ENCODE peak calls at places on chromosomes 5 and 9, in nine cellular contexts. One of them, this sample, is unnamed.

GRCh38 chr5:103093727-103094126 is 26.2 kb downstream of the GIN1 start:
- DNase-seq in brain microvascular endothelial cell: no peak
- DNase-seq in bronchial epithelial cell: no peak
- DNase-seq in activated CD8-positive, alpha-beta memory T cell treated with anti-CD3 and anti-CD28 coated beads, Interleukin-2, amount 10 ng/mL, durations not matched to agents 7 days and 5 days: no peak
- DNase-seq in kidney glomerular epithelial cell: no peak
- DNase-seq in Calu3: no peak
- DNase-seq in BJ: no peak
- DNase-seq in HFFc6: no peak
- DNase-seq in stimulated activated CD8-positive, alpha-beta memory T cell treated with anti-CD3 and anti-CD28 coated beads, Interleukin-7, amount 100 ng/mL, for 48 hours: no peak
- DNase-seq in this sample: no peak

GRCh38 chr5:155004138-155004744 is 9.3 kb upstream of the KIF4B start:
- DNase-seq in brain microvascular endothelial cell: no peak
- DNase-seq in bronchial epithelial cell: peak; percentile 27
- DNase-seq in activated CD8-positive, alpha-beta memory T cell treated with anti-CD3 and anti-CD28 coated beads, Interleukin-2, amount 10 ng/mL, durations not matched to agents 7 days and 5 days: no peak
- DNase-seq in kidney glomerular epithelial cell: no peak
- DNase-seq in Calu3: peak; percentile 76
- DNase-seq in BJ: no peak
- DNase-seq in HFFc6: no peak
- DNase-seq in stimulated activated CD8-positive, alpha-beta memory T cell treated with anti-CD3 and anti-CD28 coated beads, Interleukin-7, amount 100 ng/mL, for 48 hours: peak; percentile 21
- DNase-seq in this sample: peak; percentile 39

GRCh38 chr5:54243483-54244080 is 66.8 kb downstream of the ARL15 start:
- DNase-seq in brain microvascular endothelial cell: peak; percentile 44
- DNase-seq in bronchial epithelial cell: peak; percentile 42
- DNase-seq in activated CD8-positive, alpha-beta memory T cell treated with anti-CD3 and anti-CD28 coated beads, Interleukin-2, amount 10 ng/mL, durations not matched to agents 7 days and 5 days: no peak
- DNase-seq in kidney glomerular epithelial cell: peak; percentile 46
- DNase-seq in Calu3: peak; percentile 45
- DNase-seq in BJ: no peak
- DNase-seq in HFFc6: peak; percentile 23
- DNase-seq in stimulated activated CD8-positive, alpha-beta memory T cell treated with anti-CD3 and anti-CD28 coated beads, Interleukin-7, amount 100 ng/mL, for 48 hours: no peak
- DNase-seq in this sample: peak; percentile 27

GRCh38 chr5:36703245-36703860 is 96.9 kb downstream of the SLC1A3 start:
- DNase-seq in brain microvascular endothelial cell: no peak
- DNase-seq in bronchial epithelial cell: no peak
- DNase-seq in activated CD8-positive, alpha-beta memory T cell treated with anti-CD3 and anti-CD28 coated beads, Interleukin-2, amount 10 ng/mL, durations not matched to agents 7 days and 5 days: no peak
- DNase-seq in kidney glomerular epithelial cell: no peak
- DNase-seq in Calu3: no peak
- DNase-seq in BJ: no peak
- DNase-seq in HFFc6: no peak
- DNase-seq in stimulated activated CD8-positive, alpha-beta memory T cell treated with anti-CD3 and anti-CD28 coated beads, Interleukin-7, amount 100 ng/mL, for 48 hours: no peak
- DNase-seq in this sample: no peak

GRCh38 chr9:37144762-37145161 is 24.4 kb downstream of the ZCCHC7 start:
- DNase-seq in brain microvascular endothelial cell: peak; percentile 51
- DNase-seq in bronchial epithelial cell: no peak
- DNase-seq in activated CD8-positive, alpha-beta memory T cell treated with anti-CD3 and anti-CD28 coated beads, Interleukin-2, amount 10 ng/mL, durations not matched to agents 7 days and 5 days: no peak
- DNase-seq in kidney glomerular epithelial cell: peak; percentile 78
- DNase-seq in Calu3: no peak
- DNase-seq in BJ: no peak
- DNase-seq in HFFc6: peak; percentile 22
- DNase-seq in stimulated activated CD8-positive, alpha-beta memory T cell treated with anti-CD3 and anti-CD28 coated beads, Interleukin-7, amount 100 ng/mL, for 48 hours: no peak
- DNase-seq in this sample: no peak

GRCh38 chr5:1493413-1493812 is 30.3 kb downstream of the LPCAT1 start:
- DNase-seq in brain microvascular endothelial cell: no peak
- DNase-seq in bronchial epithelial cell: no peak
- DNase-seq in activated CD8-positive, alpha-beta memory T cell treated with anti-CD3 and anti-CD28 coated beads, Interleukin-2, amount 10 ng/mL, durations not matched to agents 7 days and 5 days: no peak
- DNase-seq in kidney glomerular epithelial cell: no peak
- DNase-seq in Calu3: no peak
- DNase-seq in BJ: no peak
- DNase-seq in HFFc6: no peak
- DNase-seq in stimulated activated CD8-positive, alpha-beta memory T cell treated with anti-CD3 and anti-CD28 coated beads, Interleukin-7, amount 100 ng/mL, for 48 hours: no peak
- DNase-seq in this sample: no peak

GRCh38 chr5:53556001-53556400 is 4.4 kb upstream of the NDUFS4 start:
- DNase-seq in brain microvascular endothelial cell: no peak
- DNase-seq in bronchial epithelial cell: no peak
- DNase-seq in activated CD8-positive, alpha-beta memory T cell treated with anti-CD3 and anti-CD28 coated beads, Interleukin-2, amount 10 ng/mL, durations not matched to agents 7 days and 5 days: no peak
- DNase-seq in kidney glomerular epithelial cell: no peak
- DNase-seq in Calu3: no peak
- DNase-seq in BJ: no peak
- DNase-seq in HFFc6: no peak
- DNase-seq in stimulated activated CD8-positive, alpha-beta memory T cell treated with anti-CD3 and anti-CD28 coated beads, Interleukin-7, amount 100 ng/mL, for 48 hours: no peak
- DNase-seq in this sample: no peak

GRCh38 chr9:109129470-109130197 is 9.9 kb upstream of the TMEM245 start:
- DNase-seq in brain microvascular endothelial cell: no peak
- DNase-seq in bronchial epithelial cell: no peak
- DNase-seq in activated CD8-positive, alpha-beta memory T cell treated with anti-CD3 and anti-CD28 coated beads, Interleukin-2, amount 10 ng/mL, durations not matched to agents 7 days and 5 days: no peak
- DNase-seq in kidney glomerular epithelial cell: no peak
- DNase-seq in Calu3: no peak
- DNase-seq in BJ: no peak
- DNase-seq in HFFc6: no peak
- DNase-seq in stimulated activated CD8-positive, alpha-beta memory T cell treated with anti-CD3 and anti-CD28 coated beads, Interleukin-7, amount 100 ng/mL, for 48 hours: no peak
- DNase-seq in this sample: no peak

GRCh38 chr9:130465383-130466096 is 20.8 kb downstream of the ASS1 start:
- DNase-seq in brain microvascular endothelial cell: no peak
- DNase-seq in bronchial epithelial cell: no peak
- DNase-seq in activated CD8-positive, alpha-beta memory T cell treated with anti-CD3 and anti-CD28 coated beads, Interleukin-2, amount 10 ng/mL, durations not matched to agents 7 days and 5 days: no peak
- DNase-seq in kidney glomerular epithelial cell: no peak
- DNase-seq in Calu3: no peak
- DNase-seq in BJ: no peak
- DNase-seq in HFFc6: no peak
- DNase-seq in stimulated activated CD8-positive, alpha-beta memory T cell treated with anti-CD3 and anti-CD28 coated beads, Interleukin-7, amount 100 ng/mL, for 48 hours: no peak
- DNase-seq in this sample: no peak

GRCh38 chr9:128809831-128810230 is 8.5 kb upstream of the ENDOG start:
- DNase-seq in brain microvascular endothelial cell: no peak
- DNase-seq in bronchial epithelial cell: no peak
- DNase-seq in activated CD8-positive, alpha-beta memory T cell treated with anti-CD3 and anti-CD28 coated beads, Interleukin-2, amount 10 ng/mL, durations not matched to agents 7 days and 5 days: no peak
- DNase-seq in kidney glomerular epithelial cell: no peak
- DNase-seq in Calu3: no peak
- DNase-seq in BJ: no peak
- DNase-seq in HFFc6: no peak
- DNase-seq in stimulated activated CD8-positive, alpha-beta memory T cell treated with anti-CD3 and anti-CD28 coated beads, Interleukin-7, amount 100 ng/mL, for 48 hours: no peak
- DNase-seq in this sample: no peak

GRCh38 chr9:133690111-133690561 is 48.0 kb downstream of the SARDH start:
- DNase-seq in brain microvascular endothelial cell: peak; percentile 37
- DNase-seq in bronchial epithelial cell: peak; percentile 34
- DNase-seq in activated CD8-positive, alpha-beta memory T cell treated with anti-CD3 and anti-CD28 coated beads, Interleukin-2, amount 10 ng/mL, durations not matched to agents 7 days and 5 days: no peak
- DNase-seq in kidney glomerular epithelial cell: no peak
- DNase-seq in Calu3: peak; percentile 38
- DNase-seq in BJ: no peak
- DNase-seq in HFFc6: no peak
- DNase-seq in stimulated activated CD8-positive, alpha-beta memory T cell treated with anti-CD3 and anti-CD28 coated beads, Interleukin-7, amount 100 ng/mL, for 48 hours: no peak
- DNase-seq in this sample: no peak

GRCh38 chr5:140157032-140157781 is 17.8 kb upstream of the CYSTM1 start:
- DNase-seq in brain microvascular endothelial cell: peak; percentile 78
- DNase-seq in bronchial epithelial cell: peak; percentile 54
- DNase-seq in activated CD8-positive, alpha-beta memory T cell treated with anti-CD3 and anti-CD28 coated beads, Interleukin-2, amount 10 ng/mL, durations not matched to agents 7 days and 5 days: peak; percentile 91
- DNase-seq in kidney glomerular epithelial cell: peak; percentile 73
- DNase-seq in Calu3: peak; percentile 94
- DNase-seq in BJ: no peak
- DNase-seq in HFFc6: peak; percentile 55
- DNase-seq in stimulated activated CD8-positive, alpha-beta memory T cell treated with anti-CD3 and anti-CD28 coated beads, Interleukin-7, amount 100 ng/mL, for 48 hours: peak; percentile 74
- DNase-seq in this sample: peak; percentile 88

GRCh38 chr5:103587185-103587748 is 24.7 kb upstream of the NUDT12 start:
- DNase-seq in brain microvascular endothelial cell: no peak
- DNase-seq in bronchial epithelial cell: peak; percentile 41
- DNase-seq in activated CD8-positive, alpha-beta memory T cell treated with anti-CD3 and anti-CD28 coated beads, Interleukin-2, amount 10 ng/mL, durations not matched to agents 7 days and 5 days: no peak
- DNase-seq in kidney glomerular epithelial cell: peak; percentile 59
- DNase-seq in Calu3: no peak
- DNase-seq in BJ: no peak
- DNase-seq in HFFc6: peak; percentile 15
- DNase-seq in stimulated activated CD8-positive, alpha-beta memory T cell treated with anti-CD3 and anti-CD28 coated beads, Interleukin-7, amount 100 ng/mL, for 48 hours: no peak
- DNase-seq in this sample: no peak

GRCh38 chr5:124253421-124253820 is 493.0 kb downstream of the ZNF608 start:
- DNase-seq in brain microvascular endothelial cell: no peak
- DNase-seq in bronchial epithelial cell: no peak
- DNase-seq in activated CD8-positive, alpha-beta memory T cell treated with anti-CD3 and anti-CD28 coated beads, Interleukin-2, amount 10 ng/mL, durations not matched to agents 7 days and 5 days: no peak
- DNase-seq in kidney glomerular epithelial cell: no peak
- DNase-seq in Calu3: no peak
- DNase-seq in BJ: no peak
- DNase-seq in HFFc6: no peak
- DNase-seq in stimulated activated CD8-positive, alpha-beta memory T cell treated with anti-CD3 and anti-CD28 coated beads, Interleukin-7, amount 100 ng/mL, for 48 hours: no peak
- DNase-seq in this sample: no peak

GRCh38 chr9:29865764-29866313 is 2292.6 kb upstream of the C9orf72 start:
- DNase-seq in brain microvascular endothelial cell: no peak
- DNase-seq in bronchial epithelial cell: no peak
- DNase-seq in activated CD8-positive, alpha-beta memory T cell treated with anti-CD3 and anti-CD28 coated beads, Interleukin-2, amount 10 ng/mL, durations not matched to agents 7 days and 5 days: no peak
- DNase-seq in kidney glomerular epithelial cell: no peak
- DNase-seq in Calu3: no peak
- DNase-seq in BJ: no peak
- DNase-seq in HFFc6: no peak
- DNase-seq in stimulated activated CD8-positive, alpha-beta memory T cell treated with anti-CD3 and anti-CD28 coated beads, Interleukin-7, amount 100 ng/mL, for 48 hours: no peak
- DNase-seq in this sample: no peak

GRCh38 chr9:132487351-132487791 is 77.4 kb downstream of the CFAP77 start:
- DNase-seq in brain microvascular endothelial cell: no peak
- DNase-seq in bronchial epithelial cell: no peak
- DNase-seq in activated CD8-positive, alpha-beta memory T cell treated with anti-CD3 and anti-CD28 coated beads, Interleukin-2, amount 10 ng/mL, durations not matched to agents 7 days and 5 days: peak; percentile 59
- DNase-seq in kidney glomerular epithelial cell: no peak
- DNase-seq in Calu3: no peak
- DNase-seq in BJ: no peak
- DNase-seq in HFFc6: no peak
- DNase-seq in stimulated activated CD8-positive, alpha-beta memory T cell treated with anti-CD3 and anti-CD28 coated beads, Interleukin-7, amount 100 ng/mL, for 48 hours: no peak
- DNase-seq in this sample: no peak

GRCh38 chr5:140114341-140115185 is 654 bp downstream of the PURA start:
- DNase-seq in brain microvascular endothelial cell: peak; percentile 47
- DNase-seq in bronchial epithelial cell: peak; percentile 42
- DNase-seq in activated CD8-positive, alpha-beta memory T cell treated with anti-CD3 and anti-CD28 coated beads, Interleukin-2, amount 10 ng/mL, durations not matched to agents 7 days and 5 days: peak; percentile 70
- DNase-seq in kidney glomerular epithelial cell: peak; percentile 51
- DNase-seq in Calu3: peak; percentile 61
- DNase-seq in BJ: no peak
- DNase-seq in HFFc6: peak; percentile 37
- DNase-seq in stimulated activated CD8-positive, alpha-beta memory T cell treated with anti-CD3 and anti-CD28 coated beads, Interleukin-7, amount 100 ng/mL, for 48 hours: no peak
- DNase-seq in this sample: peak; percentile 57

GRCh38 chr9:69120380-69121154 is 53.5 kb upstream of the TJP2 start:
- DNase-seq in brain microvascular endothelial cell: no peak
- DNase-seq in bronchial epithelial cell: peak; percentile 89
- DNase-seq in activated CD8-positive, alpha-beta memory T cell treated with anti-CD3 and anti-CD28 coated beads, Interleukin-2, amount 10 ng/mL, durations not matched to agents 7 days and 5 days: no peak
- DNase-seq in kidney glomerular epithelial cell: peak; percentile 37
- DNase-seq in Calu3: peak; percentile 94
- DNase-seq in BJ: no peak
- DNase-seq in HFFc6: no peak
- DNase-seq in stimulated activated CD8-positive, alpha-beta memory T cell treated with anti-CD3 and anti-CD28 coated beads, Interleukin-7, amount 100 ng/mL, for 48 hours: no peak
- DNase-seq in this sample: no peak

GRCh38 chr5:115375922-115376321 is 79.5 kb upstream of the CCDC112 start:
- DNase-seq in brain microvascular endothelial cell: no peak
- DNase-seq in bronchial epithelial cell: no peak
- DNase-seq in activated CD8-positive, alpha-beta memory T cell treated with anti-CD3 and anti-CD28 coated beads, Interleukin-2, amount 10 ng/mL, durations not matched to agents 7 days and 5 days: no peak
- DNase-seq in kidney glomerular epithelial cell: no peak
- DNase-seq in Calu3: peak; percentile 34
- DNase-seq in BJ: no peak
- DNase-seq in HFFc6: no peak
- DNase-seq in stimulated activated CD8-positive, alpha-beta memory T cell treated with anti-CD3 and anti-CD28 coated beads, Interleukin-7, amount 100 ng/mL, for 48 hours: no peak
- DNase-seq in this sample: no peak

GRCh38 chr9:84070590-84070989 is 90.0 kb downstream of the RMI1 start:
- DNase-seq in brain microvascular endothelial cell: no peak
- DNase-seq in bronchial epithelial cell: no peak
- DNase-seq in activated CD8-positive, alpha-beta memory T cell treated with anti-CD3 and anti-CD28 coated beads, Interleukin-2, amount 10 ng/mL, durations not matched to agents 7 days and 5 days: no peak
- DNase-seq in kidney glomerular epithelial cell: no peak
- DNase-seq in Calu3: no peak
- DNase-seq in BJ: no peak
- DNase-seq in HFFc6: no peak
- DNase-seq in stimulated activated CD8-positive, alpha-beta memory T cell treated with anti-CD3 and anti-CD28 coated beads, Interleukin-7, amount 100 ng/mL, for 48 hours: no peak
- DNase-seq in this sample: no peak

GRCh38 chr5:87398981-87399616 is 13.6 kb downstream of the CCNH start:
- DNase-seq in brain microvascular endothelial cell: no peak
- DNase-seq in bronchial epithelial cell: peak; percentile 27
- DNase-seq in activated CD8-positive, alpha-beta memory T cell treated with anti-CD3 and anti-CD28 coated beads, Interleukin-2, amount 10 ng/mL, durations not matched to agents 7 days and 5 days: no peak
- DNase-seq in kidney glomerular epithelial cell: no peak
- DNase-seq in Calu3: no peak
- DNase-seq in BJ: no peak
- DNase-seq in HFFc6: no peak
- DNase-seq in stimulated activated CD8-positive, alpha-beta memory T cell treated with anti-CD3 and anti-CD28 coated beads, Interleukin-7, amount 100 ng/mL, for 48 hours: no peak
- DNase-seq in this sample: no peak

GRCh38 chr9:18071651-18072060 is 402.3 kb upstream of the ADAMTSL1 start:
- DNase-seq in brain microvascular endothelial cell: peak; percentile 21
- DNase-seq in bronchial epithelial cell: no peak
- DNase-seq in activated CD8-positive, alpha-beta memory T cell treated with anti-CD3 and anti-CD28 coated beads, Interleukin-2, amount 10 ng/mL, durations not matched to agents 7 days and 5 days: no peak
- DNase-seq in kidney glomerular epithelial cell: peak; percentile 13
- DNase-seq in Calu3: no peak
- DNase-seq in BJ: no peak
- DNase-seq in HFFc6: peak; percentile 7
- DNase-seq in stimulated activated CD8-positive, alpha-beta memory T cell treated with anti-CD3 and anti-CD28 coated beads, Interleukin-7, amount 100 ng/mL, for 48 hours: no peak
- DNase-seq in this sample: no peak